ENCODE peak calls at places on chromosomes 3 and 15, in seven cellular contexts. X is activated T-cell treated with anti-CD3 and anti-CD28 coated beads for 4 hours; C is effector CD4-positive, alpha-beta T cell; A is occipital lobe; S is AG08396; W is stimulated activated CD8-positive, alpha-beta memory T cell treated with anti-CD3 and anti-CD28 coated beads, Interleukin-15, amount 100 ng/mL, for 24 hours; J is activated effector memory CD4-positive, alpha-beta T cell treated with Interleukin-2 at 50 U/mL for 16 hours. K is an unnamed sample.

GRCh38 chr3:61940241-61940640 is 378.9 kb downstream of the PTPRG start:
- DNase-seq in X (no peak), W (no peak), A (no peak), S (no peak), J (no peak), C (no peak), K (no peak)

GRCh38 chr15:38611228-38611627 is 46.6 kb upstream of the RASGRP1 start:
- DNase-seq in A (no peak), C (no peak), S (no peak), J (peak; percentile 29), W (no peak), X (no peak), K (no peak)

GRCh38 chr3:46663611-46664135 is 29.8 kb downstream of the ALS2CL start:
- DNase-seq in C (no peak), J (no peak), X (no peak), W (no peak), S (peak; percentile 9), A (no peak), K (no peak)

GRCh38 chr3:9914559-9915251 is 2.2 kb upstream of the IL17RC start:
- DNase-seq in A (no peak), X (no peak), C (no peak), J (no peak), S (no peak), W (no peak), K (no peak)

GRCh38 chr15:73324496-73325170 is 44.1 kb downstream of the HCN4 start:
- DNase-seq in X (no peak), A (no peak), J (no peak), W (no peak), C (no peak), S (no peak), K (no peak)

GRCh38 chr15:86650084-86650483 is 570.4 kb downstream of the AGBL1 start:
- DNase-seq in X (no peak), S (no peak), A (no peak), W (no peak), J (no peak), C (no peak), K (no peak)

GRCh38 chr15:67105065-67105951 is 39.9 kb downstream of the SMAD3 start:
- DNase-seq in J (no peak), X (no peak), A (no peak), S (peak; percentile 87), W (no peak), C (no peak), K (no peak)

GRCh38 chr15:74833376-74834107 is 7.1 kb downstream of the CPLX3 start:
- DNase-seq in A (no peak), W (no peak), J (no peak), C (no peak), S (no peak), X (no peak), K (peak; percentile 46)

GRCh38 chr3:73552700-73553099 is 72.0 kb downstream of the PDZRN3 start:
- DNase-seq in W (no peak), A (no peak), X (no peak), J (no peak), C (no peak), S (peak; percentile 37), K (no peak)

GRCh38 chr3:148464246-148464645 is 233.5 kb upstream of the AGTR1 start:
- DNase-seq in J (no peak), S (no peak), X (no peak), W (no peak), A (no peak), C (no peak), K (no peak)

GRCh38 chr3:177427540-177427939 is 230.3 kb upstream of the TBL1XR1 start:
- DNase-seq in W (no peak), S (peak; percentile 50), A (no peak), J (no peak), C (no peak), X (no peak), K (no peak)

GRCh38 chr3:176992565-176992964 is 204.7 kb downstream of the TBL1XR1 start:
- DNase-seq in A (no peak), C (no peak), W (no peak), J (no peak), S (no peak), X (no peak), K (no peak)

GRCh38 chr3:50675179-50676030 is 678 bp downstream of the DOCK3 start:
- DNase-seq in J (peak; percentile 12), X (peak; percentile 50), C (peak; percentile 19), A (peak; percentile 46), W (peak; percentile 33), S (no peak), K (peak; percentile 50)

GRCh38 chr15:74906193-74906449 is 530 bp downstream of the FAM219B start:
- DNase-seq in W (no peak), S (no peak), J (peak; percentile 29), A (no peak), C (no peak), X (peak; percentile 11), K (no peak)

GRCh38 chr15:29433050-29433318 is 163.4 kb upstream of the NSMCE3 start:
- DNase-seq in X (no peak), S (no peak), C (no peak), J (no peak), W (no peak), A (no peak), K (no peak)

GRCh38 chr15:101033801-101034200 is 114.6 kb downstream of the LRRK1 start:
- DNase-seq in X (no peak), W (no peak), J (no peak), C (no peak), A (no peak), S (no peak), K (no peak)

GRCh38 chr3:46168583-46168982 is 39.5 kb downstream of the CCR1 start:
- DNase-seq in A (no peak), X (no peak), W (no peak), S (no peak), C (no peak), J (no peak), K (no peak)

GRCh38 chr3:15064299-15064834 is 748 bp downstream of the MRPS25 start:
- DNase-seq in W (no peak), A (no peak), X (peak; percentile 3), S (peak; percentile 60), J (no peak), C (peak; percentile 12), K (no peak)

GRCh38 chr3:55417211-55417610 is 69.9 kb downstream of the WNT5A start:
- DNase-seq in A (no peak), J (no peak), S (no peak), W (no peak), C (no peak), X (no peak), K (no peak)

GRCh38 chr3:184016820-184017671 is 638 bp downstream of the ABCC5 start:
- DNase-seq in X (peak; percentile 33), J (no peak), S (peak; percentile 90), W (peak; percentile 45), C (peak; percentile 9), A (peak; percentile 66), K (no peak)

GRCh38 chr15:52496175-52496574 is 32.5 kb downstream of the MYO5A start:
- DNase-seq in W (no peak), J (no peak), A (no peak), C (no peak), S (no peak), X (no peak), K (no peak)

GRCh38 chr15:45855907-45856579 is 221.2 kb downstream of the SQOR start:
- DNase-seq in S (no peak), X (no peak), W (no peak), J (no peak), A (no peak), C (no peak), K (no peak)

GRCh38 chr3:137163241-137163916 is 205.6 kb downstream of the IL20RB start:
- DNase-seq in J (no peak), C (no peak), X (no peak), A (no peak), S (no peak), W (no peak), K (no peak)

GRCh38 chr15:77081971-77082370 is 11.1 kb upstream of the TSPAN3 start:
- DNase-seq in W (no peak), A (no peak), S (no peak), C (no peak), X (no peak), J (no peak), K (no peak)

K was measured in nucleus accumbens.